ENCODE peak calls at places on chromosomes 6 and 20, in four cellular contexts. D is AG10803, Q is psoas muscle, Y is A172. W is an unnamed sample.

GRCh38 chr20:43016257-43016656 is 173.4 kb downstream of the PTPRT start:
- DNase-seq in D (no peak), Q (no peak), Y (no peak), W (no peak)

GRCh38 chr20:53809728-53810365 is 216.2 kb upstream of the ZNF217 start:
- DNase-seq in D (no peak), Q (no peak), Y (no peak), W (no peak)

GRCh38 chr20:19098806-19099578 is 113.5 kb upstream of the SLC24A3 start:
- DNase-seq in D (no peak), Q (no peak), Y (no peak), W (peak; percentile 81)

GRCh38 chr6:28922841-28923317 is 906 bp downstream of the TRIM27 start:
- DNase-seq in D (peak; percentile 21), Q (no peak), Y (peak; percentile 23), W (peak; percentile 53)

GRCh38 chr6:116615937-116616756 is at the start of gene RSPH4A:
- DNase-seq in D (peak; percentile 92), Q (peak; percentile 89), Y (peak; percentile 87), W (peak; percentile 85)

GRCh38 chr20:40472905-40473304 is 216.1 kb downstream of the MAFB start:
- DNase-seq in D (no peak), Q (no peak), Y (no peak), W (no peak)

GRCh38 chr6:34004706-34005105 is 141.2 kb downstream of the GRM4 start:
- DNase-seq in D (no peak), Q (no peak), Y (no peak), W (peak; percentile 53)

GRCh38 chr6:43706788-43707187 is 19.2 kb upstream of the MRPS18A start:
- DNase-seq in D (no peak), Q (no peak), Y (no peak), W (no peak)

GRCh38 chr6:36232172-36232571 is 35.6 kb downstream of the BRPF3 start:
- DNase-seq in D (no peak), Q (no peak), Y (no peak), W (no peak)

GRCh38 chr6:33822575-33823395 is 19.0 kb upstream of the MLN start:
- DNase-seq in D (no peak), Q (no peak), Y (peak; percentile 21), W (peak; percentile 29)

GRCh38 chr6:46816626-46817025 is 23.4 kb downstream of the MEP1A start:
- DNase-seq in D (no peak), Q (no peak), Y (no peak), W (no peak)

GRCh38 chr20:63969851-63970713 is at the start of gene ZNF512B:
- DNase-seq in D (peak; percentile 52), Q (peak; percentile 72), Y (no peak), W (peak; percentile 61)

GRCh38 chr6:25487012-25487411 is 165.0 kb upstream of the SCGN start:
- DNase-seq in D (no peak), Q (no peak), Y (no peak), W (no peak)

GRCh38 chr6:1604347-1604990 is 5.2 kb upstream of the FOXC1 start:
- DNase-seq in D (peak; percentile 22), Q (peak; percentile 70), Y (no peak), W (peak; percentile 64)

GRCh38 chr20:37901667-37902503 is 1.0 kb upstream of the VSTM2L start:
- DNase-seq in D (peak; percentile 69), Q (no peak), Y (peak; percentile 49), W (no peak)

W was measured in mucosa of descending colon.